ENCODE peak calls at places on chromosomes 3 and 15, in four cellular contexts. T, R, B and D are unnamed samples.

GRCh38 chr3:99108508-99108907 is 207.0 kb upstream of the DCBLD2 start:
- DNase-seq in T (no peak), R (no peak), B (no peak), D (no peak)

GRCh38 chr15:82139823-82140268 is 94.0 kb upstream of the MEX3B start:
- DNase-seq in T (no peak), R (no peak), B (peak; percentile 34), D (peak; percentile 9)

GRCh38 chr15:69561071-69561784 is 108.6 kb downstream of the RPLP1 start:
- DNase-seq in T (no peak), R (no peak), B (no peak), D (no peak)

GRCh38 chr3:72679540-72680198 is 168.6 kb downstream of the SHQ1 start:
- DNase-seq in T (no peak), R (no peak), B (no peak), D (no peak)

GRCh38 chr3:144687862-144688261 is 716.2 kb downstream of the DIPK2A start:
- DNase-seq in T (no peak), R (no peak), B (peak; percentile 8), D (no peak)

GRCh38 chr15:64851503-64851840 is 9.8 kb downstream of the PLEKHO2 start:
- DNase-seq in T (peak; percentile 4), R (no peak), B (peak; percentile 78), D (peak; percentile 73)

GRCh38 chr15:57220220-57220619 is 156.1 kb upstream of the CGNL1 start:
- DNase-seq in T (no peak), R (no peak), B (no peak), D (no peak)

GRCh38 chr15:84982301-84982920 is 755 bp downstream of the PDE8A start:
- DNase-seq in T (no peak), R (peak; percentile 22), B (no peak), D (peak; percentile 36)

GRCh38 chr3:43960448-43960840 is 269.7 kb downstream of the ABHD5 start:
- DNase-seq in T (no peak), R (no peak), B (no peak), D (peak; percentile 73)

GRCh38 chr3:43248194-43248593 is 38.1 kb upstream of the SNRK start:
- DNase-seq in T (no peak), R (no peak), B (no peak), D (no peak)

GRCh38 chr3:157794771-157795170 is 291.6 kb upstream of the VEPH1 start:
- DNase-seq in T (no peak), R (no peak), B (no peak), D (no peak)

GRCh38 chr3:61172684-61173083 is 78.6 kb downstream of the FHIT start:
- DNase-seq in T (no peak), R (no peak), B (no peak), D (no peak)

GRCh38 chr3:60651799-60652198 is 599.5 kb downstream of the FHIT start:
- DNase-seq in T (no peak), R (no peak), B (peak; percentile 4), D (no peak)

GRCh38 chr3:186826316-186826977 is 16.1 kb upstream of the ADIPOQ start:
- DNase-seq in T (no peak), R (no peak), B (no peak), D (no peak)

GRCh38 chr3:100089802-100090668 is 24.3 kb downstream of the FILIP1L start:
- DNase-seq in T (peak; percentile 62), R (no peak), B (peak; percentile 91), D (no peak)

GRCh38 chr3:112378989-112379692 is 46.2 kb downstream of the CD200 start:
- DNase-seq in T (peak; percentile 94), R (no peak), B (peak; percentile 98), D (peak; percentile 95)

GRCh38 chr3:131072099-131072559 is 45.5 kb downstream of the NEK11 start:
- DNase-seq in T (no peak), R (no peak), B (no peak), D (peak; percentile 6)

GRCh38 chr3:163939926-163940325 is 1138.4 kb downstream of the SI start:
- DNase-seq in T (no peak), R (no peak), B (no peak), D (no peak)

GRCh38 chr3:82143661-82144405 is 382.4 kb upstream of the GBE1 start:
- DNase-seq in T (no peak), R (no peak), B (no peak), D (no peak)

GRCh38 chr3:24401090-24401810 is 93.4 kb downstream of the THRB start:
- DNase-seq in T (no peak), R (no peak), B (no peak), D (no peak)